ENCODE peak calls at places on chromosomes 12 and 14, in ten cellular contexts. One of them, this sample, is unnamed.

GRCh38 chr12:3928538-3929220 is 55.5 kb upstream of the PARP11 start:
- DNase-seq in memory B cell: no peak
- DNase-seq in NCI-H510A treated with DMSO at 0.1 percent for 48 hours: no peak
- DNase-seq in Kasumi-1: peak; percentile 52
- DNase-seq in fibroblast of lung: no peak
- DNase-seq in effector memory CD8-positive, alpha-beta T cell: no peak
- DNase-seq in choroid plexus epithelial cell: no peak
- DNase-seq in neural crest cell: no peak
- DNase-seq in substantia nigra: no peak
- DNase-seq in ovary: no peak
- DNase-seq in this sample: no peak

GRCh38 chr14:99344051-99344450 is 72.1 kb upstream of the BCL11B start:
- DNase-seq in Kasumi-1: no peak
- DNase-seq in ovary: no peak
- DNase-seq in memory B cell: no peak
- DNase-seq in neural crest cell: no peak
- DNase-seq in NCI-H510A treated with DMSO at 0.1 percent for 48 hours: no peak
- DNase-seq in substantia nigra: no peak
- DNase-seq in choroid plexus epithelial cell: no peak
- DNase-seq in fibroblast of lung: no peak
- DNase-seq in effector memory CD8-positive, alpha-beta T cell: no peak
- DNase-seq in this sample: no peak

GRCh38 chr14:32476532-32476931 is 147.4 kb downstream of the AKAP6 start:
- DNase-seq in NCI-H510A treated with DMSO at 0.1 percent for 48 hours: no peak
- DNase-seq in ovary: no peak
- DNase-seq in effector memory CD8-positive, alpha-beta T cell: no peak
- DNase-seq in fibroblast of lung: no peak
- DNase-seq in neural crest cell: no peak
- DNase-seq in Kasumi-1: no peak
- DNase-seq in memory B cell: no peak
- DNase-seq in substantia nigra: no peak
- DNase-seq in choroid plexus epithelial cell: no peak
- DNase-seq in this sample: no peak

GRCh38 chr12:105522166-105522825 is 191.8 kb downstream of the C12orf75 start:
- DNase-seq in NCI-H510A treated with DMSO at 0.1 percent for 48 hours: no peak
- DNase-seq in choroid plexus epithelial cell: peak; percentile 44
- DNase-seq in effector memory CD8-positive, alpha-beta T cell: no peak
- DNase-seq in substantia nigra: no peak
- DNase-seq in ovary: no peak
- DNase-seq in memory B cell: no peak
- DNase-seq in neural crest cell: no peak
- DNase-seq in fibroblast of lung: peak; percentile 92
- DNase-seq in Kasumi-1: no peak
- DNase-seq in this sample: no peak

GRCh38 chr12:16473610-16474326 is 126.3 kb downstream of the MGST1 start:
- DNase-seq in NCI-H510A treated with DMSO at 0.1 percent for 48 hours: peak; percentile 72
- DNase-seq in neural crest cell: no peak
- DNase-seq in Kasumi-1: no peak
- DNase-seq in memory B cell: no peak
- DNase-seq in substantia nigra: no peak
- DNase-seq in fibroblast of lung: peak; percentile 18
- DNase-seq in effector memory CD8-positive, alpha-beta T cell: no peak
- DNase-seq in ovary: no peak
- DNase-seq in choroid plexus epithelial cell: peak; percentile 61
- DNase-seq in this sample: no peak

GRCh38 chr12:6961695-6962284 is 8.7 kb downstream of the PHB2 start:
- DNase-seq in substantia nigra: no peak
- DNase-seq in fibroblast of lung: peak; percentile 81
- DNase-seq in Kasumi-1: peak; percentile 56
- DNase-seq in choroid plexus epithelial cell: peak; percentile 80
- DNase-seq in effector memory CD8-positive, alpha-beta T cell: no peak
- DNase-seq in ovary: no peak
- DNase-seq in neural crest cell: peak; percentile 59
- DNase-seq in NCI-H510A treated with DMSO at 0.1 percent for 48 hours: peak; percentile 78
- DNase-seq in memory B cell: no peak
- DNase-seq in this sample: peak; percentile 82

GRCh38 chr12:122086088-122086487 is 7.5 kb downstream of the MLXIP start:
- DNase-seq in substantia nigra: no peak
- DNase-seq in fibroblast of lung: no peak
- DNase-seq in NCI-H510A treated with DMSO at 0.1 percent for 48 hours: no peak
- DNase-seq in memory B cell: no peak
- DNase-seq in effector memory CD8-positive, alpha-beta T cell: no peak
- DNase-seq in ovary: no peak
- DNase-seq in Kasumi-1: no peak
- DNase-seq in choroid plexus epithelial cell: no peak
- DNase-seq in neural crest cell: no peak
- DNase-seq in this sample: no peak

GRCh38 chr12:65941388-65941787 is 117.1 kb downstream of the HMGA2 start:
- DNase-seq in neural crest cell: no peak
- DNase-seq in choroid plexus epithelial cell: peak; percentile 72
- DNase-seq in fibroblast of lung: peak; percentile 95
- DNase-seq in substantia nigra: no peak
- DNase-seq in NCI-H510A treated with DMSO at 0.1 percent for 48 hours: no peak
- DNase-seq in effector memory CD8-positive, alpha-beta T cell: no peak
- DNase-seq in Kasumi-1: no peak
- DNase-seq in memory B cell: no peak
- DNase-seq in ovary: no peak
- DNase-seq in this sample: peak; percentile 77

GRCh38 chr12:93823616-93824410 is 146.6 kb downstream of the CRADD start:
- DNase-seq in substantia nigra: no peak
- DNase-seq in effector memory CD8-positive, alpha-beta T cell: no peak
- DNase-seq in ovary: no peak
- DNase-seq in NCI-H510A treated with DMSO at 0.1 percent for 48 hours: no peak
- DNase-seq in memory B cell: no peak
- DNase-seq in neural crest cell: no peak
- DNase-seq in Kasumi-1: no peak
- DNase-seq in fibroblast of lung: peak; percentile 41
- DNase-seq in choroid plexus epithelial cell: peak; percentile 42
- DNase-seq in this sample: no peak

GRCh38 chr14:36976571-36977023 is 195.8 kb downstream of the SLC25A21 start:
- DNase-seq in choroid plexus epithelial cell: peak; percentile 44
- DNase-seq in substantia nigra: no peak
- DNase-seq in ovary: no peak
- DNase-seq in memory B cell: no peak
- DNase-seq in effector memory CD8-positive, alpha-beta T cell: no peak
- DNase-seq in neural crest cell: no peak
- DNase-seq in fibroblast of lung: peak; percentile 53
- DNase-seq in NCI-H510A treated with DMSO at 0.1 percent for 48 hours: peak; percentile 37
- DNase-seq in Kasumi-1: no peak
- DNase-seq in this sample: peak; percentile 36

GRCh38 chr12:112112423-112113132 is 4.0 kb upstream of the NAA25 start:
- DNase-seq in NCI-H510A treated with DMSO at 0.1 percent for 48 hours: no peak
- DNase-seq in Kasumi-1: no peak
- DNase-seq in substantia nigra: no peak
- DNase-seq in ovary: no peak
- DNase-seq in effector memory CD8-positive, alpha-beta T cell: no peak
- DNase-seq in choroid plexus epithelial cell: no peak
- DNase-seq in memory B cell: no peak
- DNase-seq in neural crest cell: no peak
- DNase-seq in fibroblast of lung: no peak
- DNase-seq in this sample: peak; percentile 25

GRCh38 chr12:122894173-122895121 is 1.5 kb downstream of the VPS37B start:
- DNase-seq in memory B cell: no peak
- DNase-seq in ovary: no peak
- DNase-seq in neural crest cell: no peak
- DNase-seq in effector memory CD8-positive, alpha-beta T cell: no peak
- DNase-seq in fibroblast of lung: no peak
- DNase-seq in choroid plexus epithelial cell: no peak
- DNase-seq in NCI-H510A treated with DMSO at 0.1 percent for 48 hours: no peak
- DNase-seq in substantia nigra: no peak
- DNase-seq in Kasumi-1: no peak
- DNase-seq in this sample: peak; percentile 46

GRCh38 chr12:5377997-5378596 is 53.8 kb upstream of the NTF3 start:
- DNase-seq in effector memory CD8-positive, alpha-beta T cell: no peak
- DNase-seq in NCI-H510A treated with DMSO at 0.1 percent for 48 hours: peak; percentile 88
- DNase-seq in fibroblast of lung: no peak
- DNase-seq in memory B cell: no peak
- DNase-seq in substantia nigra: no peak
- DNase-seq in neural crest cell: no peak
- DNase-seq in Kasumi-1: no peak
- DNase-seq in ovary: no peak
- DNase-seq in choroid plexus epithelial cell: no peak
- DNase-seq in this sample: no peak

GRCh38 chr12:108670066-108670631 is 36.5 kb upstream of the SELPLG start:
- DNase-seq in fibroblast of lung: no peak
- DNase-seq in memory B cell: no peak
- DNase-seq in Kasumi-1: no peak
- DNase-seq in neural crest cell: no peak
- DNase-seq in substantia nigra: no peak
- DNase-seq in choroid plexus epithelial cell: no peak
- DNase-seq in effector memory CD8-positive, alpha-beta T cell: no peak
- DNase-seq in ovary: no peak
- DNase-seq in NCI-H510A treated with DMSO at 0.1 percent for 48 hours: no peak
- DNase-seq in this sample: no peak

GRCh38 chr12:103799504-103800251 is 41.4 kb downstream of the NT5DC3 start:
- DNase-seq in NCI-H510A treated with DMSO at 0.1 percent for 48 hours: peak; percentile 95
- DNase-seq in fibroblast of lung: peak; percentile 68
- DNase-seq in Kasumi-1: peak; percentile 19
- DNase-seq in memory B cell: no peak
- DNase-seq in substantia nigra: no peak
- DNase-seq in choroid plexus epithelial cell: peak; percentile 95
- DNase-seq in neural crest cell: no peak
- DNase-seq in ovary: no peak
- DNase-seq in effector memory CD8-positive, alpha-beta T cell: no peak
- DNase-seq in this sample: peak; percentile 72

GRCh38 chr12:17148706-17149105 is 542.7 kb upstream of the LMO3 start:
- DNase-seq in choroid plexus epithelial cell: no peak
- DNase-seq in neural crest cell: no peak
- DNase-seq in Kasumi-1: no peak
- DNase-seq in memory B cell: no peak
- DNase-seq in NCI-H510A treated with DMSO at 0.1 percent for 48 hours: no peak
- DNase-seq in substantia nigra: no peak
- DNase-seq in ovary: no peak
- DNase-seq in fibroblast of lung: no peak
- DNase-seq in effector memory CD8-positive, alpha-beta T cell: no peak
- DNase-seq in this sample: peak; percentile 11

GRCh38 chr12:6282453-6282840 is 28.0 kb upstream of the PLEKHG6 start:
- DNase-seq in fibroblast of lung: no peak
- DNase-seq in choroid plexus epithelial cell: no peak
- DNase-seq in NCI-H510A treated with DMSO at 0.1 percent for 48 hours: no peak
- DNase-seq in memory B cell: no peak
- DNase-seq in substantia nigra: no peak
- DNase-seq in neural crest cell: no peak
- DNase-seq in ovary: no peak
- DNase-seq in effector memory CD8-positive, alpha-beta T cell: no peak
- DNase-seq in Kasumi-1: no peak
- DNase-seq in this sample: no peak

GRCh38 chr12:116556964-116557706 is 2.0 kb upstream of the MAP1LC3B2 start:
- DNase-seq in Kasumi-1: no peak
- DNase-seq in effector memory CD8-positive, alpha-beta T cell: no peak
- DNase-seq in fibroblast of lung: peak; percentile 76
- DNase-seq in memory B cell: no peak
- DNase-seq in ovary: no peak
- DNase-seq in substantia nigra: no peak
- DNase-seq in choroid plexus epithelial cell: peak; percentile 30
- DNase-seq in neural crest cell: no peak
- DNase-seq in NCI-H510A treated with DMSO at 0.1 percent for 48 hours: no peak
- DNase-seq in this sample: peak; percentile 55

GRCh38 chr12:127284021-127284420 is 982.9 kb upstream of the TMEM132C start:
- DNase-seq in choroid plexus epithelial cell: peak; percentile 69
- DNase-seq in memory B cell: no peak
- DNase-seq in neural crest cell: no peak
- DNase-seq in substantia nigra: no peak
- DNase-seq in ovary: no peak
- DNase-seq in Kasumi-1: no peak
- DNase-seq in NCI-H510A treated with DMSO at 0.1 percent for 48 hours: no peak
- DNase-seq in fibroblast of lung: peak; percentile 58
- DNase-seq in effector memory CD8-positive, alpha-beta T cell: no peak
- DNase-seq in this sample: peak; percentile 80

GRCh38 chr14:77872971-77873370 is 73.1 kb downstream of the ADCK1 start:
- DNase-seq in neural crest cell: no peak
- DNase-seq in substantia nigra: no peak
- DNase-seq in ovary: no peak
- DNase-seq in effector memory CD8-positive, alpha-beta T cell: no peak
- DNase-seq in choroid plexus epithelial cell: no peak
- DNase-seq in memory B cell: no peak
- DNase-seq in Kasumi-1: no peak
- DNase-seq in fibroblast of lung: no peak
- DNase-seq in NCI-H510A treated with DMSO at 0.1 percent for 48 hours: no peak
- DNase-seq in this sample: no peak

GRCh38 chr12:119486599-119487154 is 106.9 kb upstream of the TMEM233 start:
- DNase-seq in ovary: no peak
- DNase-seq in effector memory CD8-positive, alpha-beta T cell: no peak
- DNase-seq in fibroblast of lung: no peak
- DNase-seq in NCI-H510A treated with DMSO at 0.1 percent for 48 hours: peak; percentile 41
- DNase-seq in neural crest cell: no peak
- DNase-seq in substantia nigra: no peak
- DNase-seq in Kasumi-1: no peak
- DNase-seq in memory B cell: no peak
- DNase-seq in choroid plexus epithelial cell: no peak
- DNase-seq in this sample: no peak

GRCh38 chr14:103740991-103741689 is 25.5 kb downstream of the ZFYVE21 start:
- DNase-seq in neural crest cell: no peak
- DNase-seq in ovary: peak; percentile 69
- DNase-seq in substantia nigra: no peak
- DNase-seq in Kasumi-1: peak; percentile 20
- DNase-seq in fibroblast of lung: peak; percentile 36
- DNase-seq in effector memory CD8-positive, alpha-beta T cell: no peak
- DNase-seq in NCI-H510A treated with DMSO at 0.1 percent for 48 hours: no peak
- DNase-seq in memory B cell: no peak
- DNase-seq in choroid plexus epithelial cell: peak; percentile 59
- DNase-seq in this sample: peak; percentile 51

GRCh38 chr12:81229718-81230117 is 151.8 kb downstream of the ACSS3 start:
- DNase-seq in memory B cell: no peak
- DNase-seq in choroid plexus epithelial cell: no peak
- DNase-seq in Kasumi-1: no peak
- DNase-seq in neural crest cell: no peak
- DNase-seq in effector memory CD8-positive, alpha-beta T cell: no peak
- DNase-seq in ovary: no peak
- DNase-seq in NCI-H510A treated with DMSO at 0.1 percent for 48 hours: peak; percentile 62
- DNase-seq in fibroblast of lung: no peak
- DNase-seq in substantia nigra: no peak
- DNase-seq in this sample: no peak

This sample was measured in HT1080.